ENCODE peak calls at places on chromosomes 5 and 9, in six cellular contexts. F is CD8-positive, alpha-beta T cell; Z is GM23338; T is neuronal stem cell; K is H9; A is GM23248. I is an unnamed sample.

GRCh38 chr9:91428927-91429351 is 5.3 kb upstream of the NFIL3 start:
- DNase-seq in F (no peak), Z (no peak), T (no peak), K (no peak), A (peak; percentile 80), I (no peak)

GRCh38 chr5:134460551-134460950 is 48.9 kb upstream of the CDKN2AIPNL start:
- DNase-seq in F (no peak), Z (no peak), T (no peak), K (no peak), A (no peak), I (peak; percentile 27)

GRCh38 chr9:81391457-81391825 is 297.9 kb downstream of the TLE1 start:
- DNase-seq in F (no peak), Z (no peak), T (no peak), K (no peak), A (no peak), I (no peak)

GRCh38 chr5:87119588-87119987 is 148.1 kb upstream of the RASA1 start:
- DNase-seq in F (no peak), Z (no peak), T (no peak), K (no peak), A (no peak), I (no peak)

GRCh38 chr5:178434851-178435250 is 155.3 kb downstream of the COL23A1 start:
- DNase-seq in F (no peak), Z (no peak), T (no peak), K (peak; percentile 24), A (no peak), I (no peak)

GRCh38 chr9:136881691-136882108 is 4.6 kb upstream of the TRAF2 start:
- DNase-seq in F (peak; percentile 34), Z (no peak), T (no peak), K (no peak), A (peak; percentile 57), I (peak; percentile 73)

GRCh38 chr5:177366528-177367322 is 9.0 kb downstream of the RGS14 start:
- DNase-seq in F (no peak), Z (peak; percentile 99), T (peak; percentile 87), K (peak; percentile 97), A (peak; percentile 92), I (peak; percentile 94)

GRCh38 chr9:18544456-18544855 is 70.5 kb downstream of the ADAMTSL1 start:
- DNase-seq in F (no peak), Z (no peak), T (no peak), K (no peak), A (peak; percentile 68), I (no peak)

GRCh38 chr9:70291446-70291845 is 32.7 kb downstream of the SMC5 start:
- DNase-seq in F (no peak), Z (no peak), T (no peak), K (no peak), A (no peak), I (no peak)

DNA sequence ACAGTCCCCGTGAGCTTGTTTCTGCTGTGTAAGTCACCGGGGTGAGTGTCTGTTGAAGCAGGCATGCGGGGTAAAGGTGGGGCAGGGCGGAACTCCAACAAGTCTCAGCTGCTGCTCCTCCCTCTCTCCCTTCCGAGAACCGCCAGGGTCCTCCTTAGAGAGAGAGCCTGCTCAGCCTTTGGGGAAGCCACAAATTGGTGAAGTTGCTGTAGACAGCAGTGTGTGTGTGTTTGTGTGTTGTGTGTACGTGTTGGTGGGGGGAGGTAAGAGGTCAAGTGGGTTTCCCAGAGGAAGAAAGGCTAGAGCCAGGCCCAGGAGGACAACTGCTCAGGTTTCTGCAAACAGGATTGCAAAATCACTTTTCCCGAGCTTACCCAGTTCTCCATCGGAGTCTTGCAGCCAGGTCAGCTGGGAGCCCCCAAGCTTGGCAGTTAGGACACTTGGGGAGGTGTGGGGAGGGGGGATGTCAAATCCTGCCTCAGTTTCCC is 38.9 kb upstream of the DAB2IP start:
- DNase-seq in F (no peak), Z (no peak), T (no peak), K (peak; percentile 55), A (no peak), I (peak; percentile 70)
- H3K4me1 ChIP-seq in F (peaks cover 14% of the 10 kb centered on the region), Z (peaks cover 13% of the 10 kb centered on the region), T (peaks cover 14% of the 10 kb centered on the region), K (peaks cover 7% of the 10 kb centered on the region), A (no peaks in the 10 kb centered on the region), I (no peaks in the 10 kb centered on the region)

GRCh38 chr9:84170521-84171141 is 169.9 kb downstream of the SLC28A3 start:
- DNase-seq in F (no peak), Z (peak; percentile 33), T (no peak), K (peak; percentile 50), A (peak; percentile 97), I (peak; percentile 24)
- H3K27ac ChIP-seq in F (no peak overlapping the region), Z (no peak overlapping the region), T (no peak overlapping the region), K (no peak overlapping the region), A (peak overlapping the region; percentile 85), I (no peak overlapping the region)

GRCh38 chr9:126071076-126071750 is 255.4 kb upstream of the MVB12B start:
- DNase-seq in F (no peak), Z (no peak), T (no peak), K (no peak), A (no peak), I (no peak)
- H3K27me3 ChIP-seq in F (no peaks in the 10 kb centered on the region), Z (no peaks in the 10 kb centered on the region), T (no peaks in the 10 kb centered on the region), K (no peaks in the 10 kb centered on the region), A (peaks cover 16% of the 10 kb centered on the region), I (no peaks in the 10 kb centered on the region)

GRCh38 chr5:76810236-76810635 is 8.6 kb upstream of the F2RL1 start:
- DNase-seq in F (no peak), Z (no peak), T (no peak), K (no peak), A (no peak), I (no peak)

GRCh38 chr5:76809141-76809540 is 9.7 kb upstream of the F2RL1 start:
- DNase-seq in F (no peak), Z (peak; percentile 46), T (no peak), K (peak; percentile 50), A (no peak), I (no peak)

GRCh38 chr5:76804266-76804665 is 14.6 kb upstream of the F2RL1 start:
- DNase-seq in F (no peak), Z (no peak), T (no peak), K (no peak), A (no peak), I (no peak)

GRCh38 chr5:76808142-76808691 is 10.6 kb upstream of the F2RL1 start:
- DNase-seq in F (no peak), Z (peak; percentile 98), T (no peak), K (peak; percentile 95), A (no peak), I (no peak)

GRCh38 chr5:76807296-76807695 is 11.5 kb upstream of the F2RL1 start:
- DNase-seq in F (no peak), Z (peak; percentile 84), T (no peak), K (peak; percentile 40), A (peak; percentile 88), I (no peak)
- H3K4me1 ChIP-seq in F (no peaks in the 10 kb centered on the region), Z (peaks cover 29% of the 10 kb centered on the region), T (peaks cover 21% of the 10 kb centered on the region), K (peaks cover 17% of the 10 kb centered on the region), A (peaks cover 24% of the 10 kb centered on the region), I (no peaks in the 10 kb centered on the region)

GRCh38 chr9:129323376-129323998 is 145.4 kb upstream of the IER5L start:
- DNase-seq in F (no peak), Z (no peak), T (no peak), K (no peak), A (peak; percentile 51), I (peak; percentile 55)
- H3K27ac ChIP-seq in F (no peak overlapping the region), Z (no peak overlapping the region), T (no peak overlapping the region), K (no peak overlapping the region), A (no peak overlapping the region), I (peak overlapping the region; percentile 46)

GRCh38 chr5:149325894-149326293 is 19.4 kb upstream of the GRPEL2 start:
- DNase-seq in F (no peak), Z (no peak), T (no peak), K (no peak), A (no peak), I (no peak)

GRCh38 chr5:149324639-149325038 is 20.7 kb upstream of the GRPEL2 start:
- DNase-seq in F (no peak), Z (no peak), T (no peak), K (no peak), A (no peak), I (no peak)

GRCh38 chr5:149325166-149325735 is 20.0 kb upstream of the GRPEL2 start:
- DNase-seq in F (no peak), Z (no peak), T (no peak), K (no peak), A (no peak), I (no peak)

GRCh38 chr5:149328177-149328576 is 17.1 kb upstream of the GRPEL2 start:
- DNase-seq in F (no peak), Z (no peak), T (no peak), K (no peak), A (no peak), I (no peak)

GRCh38 chr5:149326611-149327010 is 18.7 kb upstream of the GRPEL2 start:
- DNase-seq in F (no peak), Z (no peak), T (no peak), K (no peak), A (no peak), I (no peak)
- H3K27me3 ChIP-seq in F (no peaks in the 10 kb centered on the region), Z (no peaks in the 10 kb centered on the region), T (no peaks in the 10 kb centered on the region), K (no peaks in the 10 kb centered on the region), A (no peaks in the 10 kb centered on the region), I (no peaks in the 10 kb centered on the region)

GRCh38 chr9:33151007-33151557 is 16.1 kb downstream of the B4GALT1 start:
- DNase-seq in F (no peak), Z (no peak), T (no peak), K (no peak), A (peak; percentile 99), I (peak; percentile 62)

GRCh38 chr9:33151601-33152000 is 15.5 kb downstream of the B4GALT1 start:
- DNase-seq in F (no peak), Z (no peak), T (no peak), K (no peak), A (no peak), I (no peak)

GRCh38 chr9:33146298-33146697 is 20.8 kb downstream of the B4GALT1 start:
- DNase-seq in F (no peak), Z (no peak), T (no peak), K (no peak), A (no peak), I (no peak)

GRCh38 chr9:33148367-33149019 is 18.6 kb downstream of the B4GALT1 start:
- DNase-seq in F (no peak), Z (no peak), T (no peak), K (no peak), A (no peak), I (no peak)

DNA sequence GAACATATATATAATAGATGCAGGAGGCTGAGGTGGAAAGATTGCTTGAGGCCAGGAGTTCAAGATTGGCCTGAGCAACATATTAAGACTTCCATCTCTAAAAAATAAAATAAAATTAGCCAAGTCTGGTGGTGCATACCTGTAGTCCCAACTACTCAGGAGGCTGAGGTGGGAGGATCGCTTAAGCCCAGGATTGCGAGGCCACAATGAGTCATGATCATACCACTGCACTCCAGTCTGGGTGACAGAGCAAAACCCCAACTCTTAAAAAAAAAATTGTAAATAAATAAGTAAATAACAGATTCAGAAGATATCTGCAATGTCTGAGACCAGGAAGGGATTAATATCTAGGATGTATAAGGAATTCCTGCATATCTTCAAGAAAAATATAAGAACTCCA is 19.4 kb downstream of the B4GALT1 start:
- DNase-seq in F (no peak), Z (no peak), T (no peak), K (no peak), A (no peak), I (no peak)
- H3K4me1 ChIP-seq in F (peaks cover 71% of the 10 kb centered on the region), Z (no peaks in the 10 kb centered on the region), T (no peaks in the 10 kb centered on the region), K (no peaks in the 10 kb centered on the region), A (peaks cover 43% of the 10 kb centered on the region), I (no peaks in the 10 kb centered on the region)